ENCODE peak calls at places on chromosomes 16 and 17, in four cellular contexts. A, B, P and S are unnamed samples.
A peak's percentile ranks its signal among the peaks of the same experiment; 100 is the strongest.

GRCh38 chr17:45702666-45703266 is 81.4 kb upstream of the CRHR1 start:
- DNase-seq in P (peak; percentile 6), B (peak; percentile 28), A (no peak), S (no peak)

GRCh38 chr17:2594657-2595085 is 1.2 kb downstream of the PAFAH1B1 start:
- DNase-seq in P (no peak), B (no peak), A (no peak), S (no peak)

GRCh38 chr17:4722678-4723240 is 8.5 kb upstream of the MED11 start:
- DNase-seq in A (no peak), B (no peak), P (no peak), S (no peak)

GRCh38 chr17:50721194-50722010 is 2.0 kb downstream of the LUC7L3 start:
- DNase-seq in B (no peak), P (no peak), A (no peak), S (peak; percentile 10)

GRCh38 chr16:55737966-55738365 is 82.2 kb downstream of the SLC6A2 start:
- DNase-seq in A (no peak), B (no peak), P (no peak), S (no peak)

GRCh38 chr16:20753727-20754126 is 10.1 kb upstream of the ACSM3 start:
- DNase-seq in A (no peak), B (no peak), P (no peak), S (no peak)

GRCh38 chr17:2906907-2907306 is 110.7 kb downstream of the RAP1GAP2 start:
- DNase-seq in B (peak; percentile 82), P (no peak), A (no peak), S (no peak)

GRCh38 chr16:14186007-14186953 is 115.2 kb downstream of the MRTFB start:
- DNase-seq in P (peak; percentile 77), A (no peak), B (peak; percentile 59), S (no peak)

GRCh38 chr16:71467810-71468209 is 5.8 kb upstream of the ZNF23 start:
- DNase-seq in B (peak; percentile 28), A (no peak), P (no peak), S (no peak)

GRCh38 chr16:67268136-67268579 is 11.2 kb upstream of the PLEKHG4 start:
- DNase-seq in P (peak; percentile 89), A (no peak), B (peak; percentile 92), S (peak; percentile 85)

GRCh38 chr17:7977039-7977438 is 25.4 kb upstream of the GUCY2D start:
- DNase-seq in A (no peak), B (no peak), P (no peak), S (no peak)

GRCh38 chr17:41026668-41027471 is at the start of gene KRTAP1-5:
- DNase-seq in A (no peak), B (no peak), P (peak; percentile 74), S (no peak)

GRCh38 chr17:58530655-58531054 is 16.2 kb upstream of the MTMR4 start:
- DNase-seq in P (no peak), A (no peak), B (no peak), S (no peak)

GRCh38 chr17:59620518-59621259 is 994 bp downstream of the CLTC start:
- DNase-seq in A (no peak), P (peak; percentile 24), B (peak; percentile 50), S (peak; percentile 47)

GRCh38 chr17:61284174-61284573 is 115.5 kb upstream of the TBX2 start:
- DNase-seq in P (peak; percentile 88), A (no peak), B (peak; percentile 86), S (no peak)

GRCh38 chr16:31200821-31201510 is 1.6 kb downstream of the PYCARD start:
- DNase-seq in P (peak; percentile 39), B (no peak), A (peak; percentile 19), S (no peak)

GRCh38 chr16:74760007-74760767 is 14.4 kb downstream of the FA2H start:
- DNase-seq in B (peak; percentile 97), A (no peak), P (peak; percentile 30), S (no peak)